ENCODE peak calls at places on chromosomes 12 and 14, in eight cellular contexts. E is nucleus accumbens; B is heart left ventricle; D is stimulated activated CD4-positive, alpha-beta T cell treated with anti-CD3 and anti-CD28 coated beads, Interleukin-1b, Interleukin-23, amount 100 ng/mL, for 1 hour; M is dorsolateral prefrontal cortex; N is ovary; L is caudate nucleus; S is DMS153. W is an unnamed sample.
A peak's percentile ranks its signal among the peaks of the same experiment; 100 is the strongest.

GRCh38 chr14:54211562-54212308 is 185.1 kb upstream of the CDKN3 start:
- DNase-seq in S (no peak), B (no peak), N (no peak), E (no peak), L (no peak), D (no peak), M (no peak), W (no peak)

GRCh38 chr12:94175763-94176660 is 27.6 kb downstream of the PLXNC1 start:
- DNase-seq in N (no peak), D (no peak), L (no peak), S (no peak), E (no peak), M (no peak), B (no peak), W (no peak)

GRCh38 chr12:93347054-93347786 is 30.5 kb upstream of the NUDT4 start:
- DNase-seq in S (no peak), B (no peak), E (no peak), L (no peak), D (no peak), M (no peak), N (no peak), W (no peak)

GRCh38 chr12:106801830-106802561 is 27.5 kb downstream of the RIC8B start:
- DNase-seq in E (no peak), N (no peak), S (no peak), M (no peak), D (no peak), L (no peak), B (no peak), W (no peak)

GRCh38 chr14:89616425-89617141 is 199.6 kb upstream of the FOXN3 start:
- DNase-seq in N (no peak), L (no peak), M (no peak), E (no peak), B (no peak), S (no peak), D (no peak), W (no peak)

GRCh38 chr14:32711103-32711680 is 227.5 kb upstream of the NPAS3 start:
- DNase-seq in L (no peak), N (no peak), S (peak; percentile 71), B (no peak), M (no peak), E (peak; percentile 20), D (no peak), W (no peak)

GRCh38 chr12:6452245-6452731 is 446 bp downstream of the TAPBPL start:
- DNase-seq in B (no peak), N (peak; percentile 52), S (no peak), E (no peak), L (no peak), M (no peak), D (no peak), W (no peak)

GRCh38 chr14:28777773-28778606 is 11.4 kb downstream of the FOXG1 start:
- DNase-seq in L (no peak), S (peak; percentile 37), E (no peak), N (no peak), B (no peak), M (no peak), D (no peak), W (no peak)

GRCh38 chr12:85725991-85726390 is 110.2 kb downstream of the RASSF9 start:
- DNase-seq in D (no peak), L (no peak), B (no peak), S (no peak), M (no peak), N (no peak), E (no peak), W (no peak)

GRCh38 chr14:103538291-103539055 is 9.5 kb downstream of the TRMT61A start:
- DNase-seq in M (peak; percentile 48), L (no peak), B (peak; percentile 69), E (peak; percentile 48), S (no peak), N (peak; percentile 58), D (no peak), W (no peak)

GRCh38 chr12:45433441-45433868 is 217.6 kb downstream of the ANO6 start:
- DNase-seq in D (no peak), L (no peak), E (no peak), M (no peak), S (no peak), B (no peak), N (no peak), W (no peak)

GRCh38 chr12:1836854-1837411 is 16.6 kb downstream of the LRTM2 start:
- DNase-seq in D (no peak), E (peak; percentile 73), N (no peak), L (peak; percentile 44), S (peak; percentile 51), B (peak; percentile 60), M (peak; percentile 76), W (no peak)

GRCh38 chr12:117485984-117486839 is 124.8 kb upstream of the NOS1 start:
- DNase-seq in S (peak; percentile 98), B (no peak), N (no peak), E (no peak), D (no peak), M (no peak), L (no peak), W (no peak)

GRCh38 chr12:131075611-131076010 is 121.9 kb downstream of the ADGRD1 start:
- DNase-seq in M (no peak), N (no peak), D (no peak), L (no peak), S (no peak), E (no peak), B (no peak), W (no peak)

GRCh38 chr12:71430756-71431155 is 8.8 kb upstream of the LGR5 start:
- DNase-seq in L (no peak), D (no peak), N (no peak), B (no peak), E (no peak), M (no peak), S (no peak), W (no peak)

GRCh38 chr12:68271346-68271745 is 17.9 kb upstream of the IL22 start:
- DNase-seq in N (no peak), E (no peak), L (no peak), M (no peak), D (no peak), S (no peak), B (no peak), W (no peak)

GRCh38 chr14:52835122-52835903 is 43.9 kb upstream of the GNPNAT1 start:
- DNase-seq in E (peak; percentile 70), M (no peak), N (no peak), B (no peak), L (no peak), S (peak; percentile 74), D (no peak), W (no peak)

GRCh38 chr12:39393890-39394289 is 49.0 kb downstream of the KIF21A start:
- DNase-seq in D (no peak), M (no peak), E (no peak), L (no peak), S (no peak), B (no peak), N (no peak), W (no peak)

GRCh38 chr14:100576091-100577085 is 10.8 kb downstream of the BEGAIN start:
- DNase-seq in S (no peak), N (peak; percentile 24), D (no peak), B (peak; percentile 43), M (no peak), E (no peak), L (no peak), W (no peak)

GRCh38 chr12:17778242-17778641 is 311.8 kb downstream of the RERGL start:
- DNase-seq in D (no peak), B (no peak), S (no peak), E (no peak), L (no peak), M (no peak), N (no peak), W (no peak)

GRCh38 chr12:53744730-53745129 is 7.0 kb downstream of the CISTR start:
- DNase-seq in L (no peak), S (no peak), B (no peak), E (no peak), N (no peak), D (no peak), M (no peak), W (no peak)

GRCh38 chr12:27541031-27541719 is 17.2 kb downstream of the PPFIBP1 start:
- DNase-seq in E (no peak), N (no peak), S (no peak), D (no peak), M (no peak), L (no peak), B (no peak), W (no peak)

GRCh38 chr12:130752692-130753230 is 36.7 kb upstream of the RIMBP2 start:
- DNase-seq in M (no peak), N (no peak), E (no peak), B (no peak), D (no peak), L (no peak), S (no peak), W (no peak)

GRCh38 chr14:75278422-75279152 is at the start of gene FOS:
- DNase-seq in N (peak; percentile 93), B (peak; percentile 94), L (peak; percentile 97), S (peak; percentile 93), E (peak; percentile 92), M (peak; percentile 94), D (peak; percentile 72), W (peak; percentile 92)

GRCh38 chr12:60279224-60279623 is 683.4 kb downstream of the SLC16A7 start:
- DNase-seq in E (no peak), M (no peak), L (no peak), S (no peak), N (no peak), B (no peak), D (no peak), W (no peak)

GRCh38 chr12:77965790-77966189 is 135.1 kb downstream of the NAV3 start:
- DNase-seq in M (no peak), E (no peak), S (no peak), N (no peak), L (no peak), D (no peak), B (no peak), W (no peak)

GRCh38 chr14:68291820-68292219 is 472.2 kb downstream of the RAD51B start:
- DNase-seq in N (no peak), S (peak; percentile 43), D (no peak), B (no peak), E (no peak), M (no peak), L (no peak), W (no peak)

GRCh38 chr12:98955284-98955683 is 310.2 kb downstream of the APAF1 start:
- DNase-seq in B (no peak), E (no peak), M (no peak), S (no peak), L (no peak), D (no peak), N (no peak), W (no peak)

W was measured in effector CD8-positive, alpha-beta T cell.